ENCODE peak calls at places on chromosomes 13 and 19, in ten cellular contexts. One of them, this sample, is unnamed.

GRCh38 chr13:43232866-43233265 is 209.5 kb downstream of the DNAJC15 start:
- DNase-seq in AG04450: no peak
- DNase-seq in CD8-positive, alpha-beta T cell: no peak
- DNase-seq in omental fat pad: no peak
- DNase-seq in adrenal gland: no peak
- DNase-seq in fibroblast of pulmonary artery: peak
- DNase-seq in Caco-2: no peak
- DNase-seq in psoas muscle: no peak
- DNase-seq in GM12865: no peak
- DNase-seq in neural crest cell: no peak
- DNase-seq in this sample: no peak

GRCh38 chr19:52936958-52937334 is 13.7 kb upstream of the ZNF888 start:
- DNase-seq in AG04450: no peak
- DNase-seq in CD8-positive, alpha-beta T cell: no peak
- DNase-seq in omental fat pad: no peak
- DNase-seq in adrenal gland: no peak
- DNase-seq in fibroblast of pulmonary artery: no peak
- DNase-seq in Caco-2: no peak
- DNase-seq in psoas muscle: no peak
- DNase-seq in GM12865: no peak
- DNase-seq in neural crest cell: no peak
- DNase-seq in this sample: no peak

GRCh38 chr13:43865892-43866291 is 13.6 kb downstream of the CCDC122 start:
- DNase-seq in AG04450: peak
- DNase-seq in CD8-positive, alpha-beta T cell: no peak
- DNase-seq in omental fat pad: no peak
- DNase-seq in adrenal gland: no peak
- DNase-seq in fibroblast of pulmonary artery: peak
- DNase-seq in Caco-2: no peak
- DNase-seq in psoas muscle: no peak
- DNase-seq in GM12865: no peak
- DNase-seq in neural crest cell: no peak
- DNase-seq in this sample: no peak

GRCh38 chr13:49669735-49670309 is 21.5 kb downstream of the EBPL start:
- DNase-seq in AG04450: peak
- DNase-seq in CD8-positive, alpha-beta T cell: peak
- DNase-seq in omental fat pad: no peak
- DNase-seq in adrenal gland: peak
- DNase-seq in fibroblast of pulmonary artery: peak
- DNase-seq in Caco-2: peak
- DNase-seq in psoas muscle: peak
- DNase-seq in GM12865: peak
- DNase-seq in neural crest cell: peak
- DNase-seq in this sample: peak

GRCh38 chr19:3660493-3661219 is 34.1 kb upstream of the CACTIN start:
- DNase-seq in AG04450: no peak
- DNase-seq in CD8-positive, alpha-beta T cell: no peak
- DNase-seq in omental fat pad: no peak
- DNase-seq in adrenal gland: no peak
- DNase-seq in fibroblast of pulmonary artery: no peak
- DNase-seq in Caco-2: no peak
- DNase-seq in psoas muscle: no peak
- DNase-seq in GM12865: no peak
- DNase-seq in neural crest cell: no peak
- DNase-seq in this sample: no peak

GRCh38 chr19:35913589-35913988 is 5.5 kb upstream of the TYROBP start:
- DNase-seq in AG04450: no peak
- DNase-seq in CD8-positive, alpha-beta T cell: no peak
- DNase-seq in omental fat pad: no peak
- DNase-seq in adrenal gland: no peak
- DNase-seq in fibroblast of pulmonary artery: no peak
- DNase-seq in Caco-2: no peak
- DNase-seq in psoas muscle: no peak
- DNase-seq in GM12865: peak
- DNase-seq in neural crest cell: no peak
- DNase-seq in this sample: no peak

GRCh38 chr19:42316223-42317211 is 3.4 kb downstream of the TMEM145 start:
- DNase-seq in AG04450: no peak
- DNase-seq in CD8-positive, alpha-beta T cell: no peak
- DNase-seq in omental fat pad: no peak
- DNase-seq in adrenal gland: no peak
- DNase-seq in fibroblast of pulmonary artery: no peak
- DNase-seq in Caco-2: no peak
- DNase-seq in psoas muscle: no peak
- DNase-seq in GM12865: peak
- DNase-seq in neural crest cell: no peak
- DNase-seq in this sample: no peak

GRCh38 chr13:112928958-112929777 is 39.8 kb upstream of the MCF2L start:
- DNase-seq in AG04450: no peak
- DNase-seq in CD8-positive, alpha-beta T cell: no peak
- DNase-seq in omental fat pad: no peak
- DNase-seq in adrenal gland: peak
- DNase-seq in fibroblast of pulmonary artery: peak
- DNase-seq in Caco-2: peak
- DNase-seq in psoas muscle: no peak
- DNase-seq in GM12865: no peak
- DNase-seq in neural crest cell: no peak
- DNase-seq in this sample: no peak

GRCh38 chr19:22622020-22622419 is 12.1 kb upstream of the ZNF492 start:
- DNase-seq in AG04450: no peak
- DNase-seq in CD8-positive, alpha-beta T cell: no peak
- DNase-seq in omental fat pad: no peak
- DNase-seq in adrenal gland: no peak
- DNase-seq in fibroblast of pulmonary artery: no peak
- DNase-seq in Caco-2: no peak
- DNase-seq in psoas muscle: no peak
- DNase-seq in GM12865: no peak
- DNase-seq in neural crest cell: no peak
- DNase-seq in this sample: no peak

GRCh38 chr13:50400930-50401553 is 385.8 kb downstream of the KCNRG start:
- DNase-seq in AG04450: peak
- DNase-seq in CD8-positive, alpha-beta T cell: no peak
- DNase-seq in omental fat pad: no peak
- DNase-seq in adrenal gland: peak
- DNase-seq in fibroblast of pulmonary artery: peak
- DNase-seq in Caco-2: no peak
- DNase-seq in psoas muscle: no peak
- DNase-seq in GM12865: no peak
- DNase-seq in neural crest cell: no peak
- DNase-seq in this sample: no peak

GRCh38 chr19:40778865-40779284 is 828 bp downstream of the RAB4B start:
- DNase-seq in AG04450: no peak
- DNase-seq in CD8-positive, alpha-beta T cell: no peak
- DNase-seq in omental fat pad: no peak
- DNase-seq in adrenal gland: no peak
- DNase-seq in fibroblast of pulmonary artery: no peak
- DNase-seq in Caco-2: no peak
- DNase-seq in psoas muscle: no peak
- DNase-seq in GM12865: no peak
- DNase-seq in neural crest cell: no peak
- DNase-seq in this sample: no peak

DNA sequence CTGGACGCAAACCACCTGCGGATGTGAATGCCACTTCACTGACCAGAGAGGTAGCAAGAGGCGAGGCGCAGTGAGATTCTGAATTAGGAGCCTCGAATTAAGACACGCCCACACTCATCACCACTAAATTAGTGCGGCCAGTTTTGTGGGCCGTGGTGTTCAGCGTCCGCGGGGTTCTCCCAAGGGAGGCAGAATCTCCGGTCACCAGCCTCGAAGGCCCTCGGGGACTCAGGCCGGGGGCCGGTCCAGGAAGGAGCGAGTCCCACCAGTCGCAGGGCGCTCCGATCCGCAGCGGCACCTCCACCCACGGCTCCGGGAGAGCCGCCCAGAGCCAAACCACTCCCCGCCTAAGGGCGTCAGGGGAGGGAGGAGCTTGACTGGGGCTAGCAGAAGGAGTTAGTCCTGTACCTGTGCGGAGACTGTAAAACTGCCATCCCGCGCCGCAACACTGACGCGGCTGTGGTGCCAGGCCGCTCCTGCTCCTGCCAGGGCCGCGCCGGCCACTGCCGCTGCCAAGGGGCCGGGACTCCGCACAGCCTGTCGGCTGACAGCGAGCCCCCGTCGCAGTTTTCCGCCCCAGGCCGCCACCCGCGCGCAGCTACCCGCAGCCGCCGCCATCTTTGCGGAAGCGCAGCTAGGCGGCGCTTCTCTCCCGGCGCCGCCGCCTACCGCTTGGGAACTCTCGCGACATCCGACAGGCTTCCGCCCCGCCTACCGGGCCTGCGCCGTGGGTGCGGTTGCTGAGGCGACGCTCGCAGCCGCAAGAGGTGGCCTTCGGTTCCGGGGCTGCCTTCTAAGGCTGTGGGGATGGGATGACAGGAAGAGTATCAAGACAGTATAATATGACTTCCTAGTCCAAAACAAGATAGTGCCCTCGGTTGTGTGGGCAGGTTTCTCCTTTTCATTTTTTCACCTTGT is at the start of gene MICU2:
- DNase-seq in AG04450: peak
- DNase-seq in CD8-positive, alpha-beta T cell: peak
- DNase-seq in omental fat pad: peak
- DNase-seq in adrenal gland: peak
- DNase-seq in fibroblast of pulmonary artery: peak
- DNase-seq in Caco-2: peak
- DNase-seq in psoas muscle: peak
- DNase-seq in GM12865: peak
- DNase-seq in neural crest cell: peak
- DNase-seq in this sample: peak
- TF ChIP-seq CTCF in AG04450: no peak
- TF ChIP-seq CTCF in CD8-positive, alpha-beta T cell: no peak
- TF ChIP-seq CTCF in omental fat pad: no peak
- TF ChIP-seq CTCF in adrenal gland: no peak
- TF ChIP-seq CTCF in fibroblast of pulmonary artery: no peak
- TF ChIP-seq CTCF in Caco-2: no peak
- TF ChIP-seq CTCF in psoas muscle: no peak
- TF ChIP-seq CTCF in GM12865: no peak
- TF ChIP-seq CTCF in neural crest cell: no peak
- TF ChIP-seq CTCF in this sample: no peak

GRCh38 chr13:36850790-36851438 is 31.9 kb downstream of the RFXAP start:
- DNase-seq in AG04450: no peak
- DNase-seq in CD8-positive, alpha-beta T cell: no peak
- DNase-seq in omental fat pad: no peak
- DNase-seq in adrenal gland: no peak
- DNase-seq in fibroblast of pulmonary artery: peak
- DNase-seq in Caco-2: peak
- DNase-seq in psoas muscle: no peak
- DNase-seq in GM12865: peak
- DNase-seq in neural crest cell: no peak
- DNase-seq in this sample: no peak
- TF ChIP-seq CTCF in AG04450: peak
- TF ChIP-seq CTCF in CD8-positive, alpha-beta T cell: no peak
- TF ChIP-seq CTCF in omental fat pad: no peak
- TF ChIP-seq CTCF in adrenal gland: no peak
- TF ChIP-seq CTCF in fibroblast of pulmonary artery: peak
- TF ChIP-seq CTCF in Caco-2: peak
- TF ChIP-seq CTCF in psoas muscle: peak
- TF ChIP-seq CTCF in GM12865: peak
- TF ChIP-seq CTCF in neural crest cell: peak
- TF ChIP-seq CTCF in this sample: peak

DNA sequence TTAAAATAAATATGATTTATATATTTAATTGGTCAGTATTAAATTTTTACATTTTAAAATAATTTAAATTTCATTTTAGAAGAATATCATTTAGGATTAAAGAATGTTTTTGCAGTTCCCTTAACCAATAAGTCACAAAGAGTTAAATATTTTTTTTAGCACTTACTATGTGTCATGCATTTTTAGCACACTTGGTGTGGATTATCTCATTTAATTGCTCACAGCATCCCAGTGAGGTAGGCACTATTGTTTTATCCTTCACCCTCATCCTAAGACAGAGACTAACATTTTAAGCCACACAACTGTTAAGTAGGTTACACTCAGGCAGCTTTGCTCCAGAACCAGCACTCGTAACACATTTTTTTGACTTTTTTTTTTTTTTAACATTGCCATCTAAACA is 78.2 kb downstream of the URI1 start:
- DNase-seq in AG04450: no peak
- DNase-seq in CD8-positive, alpha-beta T cell: no peak
- DNase-seq in omental fat pad: no peak
- DNase-seq in adrenal gland: no peak
- DNase-seq in fibroblast of pulmonary artery: no peak
- DNase-seq in Caco-2: no peak
- DNase-seq in psoas muscle: no peak
- DNase-seq in GM12865: no peak
- DNase-seq in neural crest cell: no peak
- DNase-seq in this sample: no peak
- TF ChIP-seq CTCF in AG04450: no peak
- TF ChIP-seq CTCF in CD8-positive, alpha-beta T cell: no peak
- TF ChIP-seq CTCF in omental fat pad: no peak
- TF ChIP-seq CTCF in adrenal gland: no peak
- TF ChIP-seq CTCF in fibroblast of pulmonary artery: no peak
- TF ChIP-seq CTCF in Caco-2: no peak
- TF ChIP-seq CTCF in psoas muscle: no peak
- TF ChIP-seq CTCF in GM12865: no peak
- TF ChIP-seq CTCF in neural crest cell: no peak
- TF ChIP-seq CTCF in this sample: no peak

DNA sequence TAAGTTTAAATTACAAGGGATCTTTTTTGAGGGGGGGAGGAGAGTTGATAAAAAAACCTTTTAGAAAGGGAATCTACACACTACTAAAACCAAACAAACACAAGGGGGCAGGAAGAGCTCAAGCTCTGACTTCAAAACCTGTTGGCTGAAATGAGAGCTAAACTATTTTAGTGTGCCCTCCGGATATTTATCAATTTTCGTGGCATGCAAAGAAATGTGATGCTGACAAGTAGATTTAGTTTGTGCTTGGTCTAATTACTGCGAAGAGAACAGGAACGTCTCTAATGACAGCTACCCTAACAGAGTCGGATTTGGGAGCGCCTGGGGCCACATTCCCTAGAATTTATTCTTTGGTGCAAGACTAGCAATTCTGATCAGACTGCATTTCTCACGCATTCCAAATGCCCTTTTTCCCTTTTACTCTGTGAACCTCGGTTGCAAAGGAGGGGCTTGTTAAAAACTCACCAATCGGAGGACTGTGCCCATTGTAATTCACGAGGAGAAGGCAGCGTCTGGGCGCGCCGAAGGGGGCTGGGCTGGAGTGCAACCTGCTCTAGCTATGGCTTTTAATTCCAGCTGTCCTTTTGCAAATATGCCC is 804 bp upstream of the FREM2 start:
- DNase-seq in AG04450: no peak
- DNase-seq in CD8-positive, alpha-beta T cell: no peak
- DNase-seq in omental fat pad: no peak
- DNase-seq in adrenal gland: no peak
- DNase-seq in fibroblast of pulmonary artery: peak
- DNase-seq in Caco-2: peak
- DNase-seq in psoas muscle: no peak
- DNase-seq in GM12865: peak
- DNase-seq in neural crest cell: no peak
- DNase-seq in this sample: peak
- TF ChIP-seq CTCF in AG04450: no peak
- TF ChIP-seq CTCF in CD8-positive, alpha-beta T cell: no peak
- TF ChIP-seq CTCF in omental fat pad: no peak
- TF ChIP-seq CTCF in adrenal gland: no peak
- TF ChIP-seq CTCF in fibroblast of pulmonary artery: peak
- TF ChIP-seq CTCF in Caco-2: peak
- TF ChIP-seq CTCF in psoas muscle: peak
- TF ChIP-seq CTCF in GM12865: no peak
- TF ChIP-seq CTCF in neural crest cell: peak
- TF ChIP-seq CTCF in this sample: peak

This sample was measured in mesothelial cell of epicardium.